ENCODE peak calls at places on chromosomes 1 and 21, in five cellular contexts. Y, D, L, K and Q are unnamed samples.

GRCh38 chr1:16971330-16972209 is 8.8 kb downstream of the MFAP2 start:
- DNase-seq in K (no peak), L (no peak), Y (no peak), D (peak; percentile 60), Q (no peak)

GRCh38 chr1:154994269-154994977 is 1.0 kb downstream of the LENEP start:
- DNase-seq in K (no peak), L (peak; percentile 34), D (no peak), Y (no peak), Q (no peak)

GRCh38 chr1:68725353-68725752 is 228.5 kb upstream of the DEPDC1 start:
- DNase-seq in L (no peak), Y (no peak), D (no peak), K (peak; percentile 84), Q (no peak)

GRCh38 chr1:226624526-226624925 is 76.0 kb downstream of the STUM start:
- DNase-seq in D (peak; percentile 38), K (no peak), Y (no peak), L (peak; percentile 34), Q (no peak)

GRCh38 chr1:38287547-38287946 is 241.0 kb upstream of the POU3F1 start:
- DNase-seq in Y (no peak), D (no peak), K (no peak), L (no peak), Q (no peak)

GRCh38 chr1:65681101-65681500 is 111.6 kb upstream of the PDE4B start:
- DNase-seq in K (no peak), D (peak; percentile 59), L (no peak), Y (no peak), Q (no peak)

GRCh38 chr1:26177182-26177684 is at the start of gene CNKSR1:
- DNase-seq in K (no peak), Y (peak; percentile 73), D (no peak), L (no peak), Q (no peak)

GRCh38 chr1:916173-917075 is 7.3 kb upstream of the SAMD11 start:
- DNase-seq in Y (no peak), L (peak; percentile 53), K (no peak), D (no peak), Q (no peak)

GRCh38 chr21:41995577-41995976 is 14.6 kb downstream of the ZBTB21 start:
- DNase-seq in Y (no peak), D (no peak), K (no peak), L (no peak), Q (no peak)

GRCh38 chr21:25636727-25637126 is 2.3 kb upstream of the JAM2 start:
- DNase-seq in K (no peak), Y (no peak), L (no peak), D (peak; percentile 23), Q (no peak)

GRCh38 chr1:170664283-170664827 is 424 bp downstream of the PRRX1 start:
- DNase-seq in K (peak; percentile 29), D (no peak), L (peak; percentile 67), Y (no peak), Q (no peak)

GRCh38 chr1:54404939-54405880 is 984 bp downstream of the SSBP3 start:
- DNase-seq in Y (no peak), K (no peak), L (peak; percentile 85), D (no peak), Q (peak; percentile 8)

GRCh38 chr1:195663549-195664280 is 944.5 kb downstream of the KCNT2 start:
- DNase-seq in D (peak; percentile 85), K (no peak), L (no peak), Y (no peak), Q (no peak)